ENCODE peak calls at places on chromosomes 3 and 15, in four cellular contexts. C is GM03348; P is activated CD8-positive, alpha-beta memory T cell treated with anti-CD3 and anti-CD28 coated beads for 4 hours; R is sciatic nerve. A is an unnamed sample.

GRCh38 chr3:102132370-102132769 is 283.1 kb downstream of the NFKBIZ start:
- DNase-seq in C (no peak), P (no peak), R (no peak), A (no peak)

GRCh38 chr3:27666708-27667107 is 55.4 kb downstream of the EOMES start:
- DNase-seq in P (no peak), C (peak), R (peak), A (no peak)

GRCh38 chr3:54621181-54621580 is 306.7 kb downstream of the LRTM1 start:
- DNase-seq in R (no peak), C (no peak), P (no peak), A (no peak)

GRCh38 chr15:98671060-98672008 is 23.0 kb downstream of the IGF1R start:
- DNase-seq in P (no peak), C (peak), R (no peak), A (no peak)

GRCh38 chr3:94643400-94643799 is 580.5 kb downstream of the NSUN3 start:
- DNase-seq in R (no peak), C (no peak), P (no peak), A (no peak)

GRCh38 chr3:108227131-108227530 is 4.9 kb upstream of the IFT57 start:
- DNase-seq in C (no peak), P (no peak), R (no peak), A (no peak)

GRCh38 chr3:60217156-60217911 is 1033.9 kb downstream of the FHIT start:
- DNase-seq in C (peak), P (no peak), R (no peak), A (no peak)

GRCh38 chr3:6771171-6771570 is 89.7 kb upstream of the GRM7 start:
- DNase-seq in R (no peak), P (no peak), C (no peak), A (no peak)

GRCh38 chr3:49346797-49347251 is 7.0 kb upstream of the USP4 start:
- DNase-seq in P (no peak), C (peak), R (no peak), A (no peak)

GRCh38 chr3:63450634-63451363 is 172.7 kb downstream of the SYNPR start:
- DNase-seq in C (peak), P (no peak), R (no peak), A (no peak)

GRCh38 chr3:27675287-27675686 is 46.8 kb downstream of the EOMES start:
- DNase-seq in P (no peak), R (no peak), C (no peak), A (no peak)

GRCh38 chr3:47002490-47003410 is 23.3 kb downstream of the NBEAL2 start:
- DNase-seq in C (no peak), R (peak), P (no peak), A (no peak)

GRCh38 chr3:157438371-157438735 is 1.7 kb downstream of the PTX3 start:
- DNase-seq in R (no peak), P (no peak), C (peak), A (no peak)

GRCh38 chr15:31871159-31871886 is 159.0 kb upstream of the CHRNA7 start:
- DNase-seq in R (no peak), C (no peak), P (no peak), A (no peak)

GRCh38 chr3:55185380-55185779 is 257.5 kb upstream of the LRTM1 start:
- DNase-seq in C (no peak), P (no peak), R (no peak), A (no peak)